ENCODE peak calls at places on chromosomes 12 and 14, in seven cellular contexts. Y is tibial artery; F is K562; L is CD8-positive, alpha-beta T cell; E is transverse colon; W is thoracic aorta; Q is tibial nerve. G is an unnamed sample.

GRCh38 chr12:87469295-87469694 is 559.9 kb downstream of the C12orf50 start:
- DNase-seq in Y (no peak), F (no peak), L (no peak), E (no peak), W (no peak), Q (no peak), G (no peak)

GRCh38 chr12:8912910-8913309 is 1.4 kb upstream of the PHC1 start:
- DNase-seq in Y (no peak), F (peak; percentile 20), L (no peak), E (no peak), W (no peak), Q (no peak), G (no peak)

GRCh38 chr12:108815875-108816594 is 41.3 kb downstream of the SSH1 start:
- DNase-seq in Y (no peak), F (no peak), L (no peak), E (no peak), W (no peak), Q (no peak), G (no peak)

GRCh38 chr12:109879332-109880048 is 851 bp downstream of the GLTP start:
- DNase-seq in Y (no peak), F (no peak), L (no peak), E (no peak), W (no peak), Q (no peak), G (no peak)

GRCh38 chr12:100974747-100975146 is 180.2 kb downstream of the ANO4 start:
- DNase-seq in Y (no peak), F (no peak), L (no peak), E (no peak), W (no peak), Q (no peak), G (no peak)

GRCh38 chr14:32332415-32333116 is 3.5 kb downstream of the AKAP6 start:
- DNase-seq in Y (no peak), F (no peak), L (no peak), E (no peak), W (no peak), Q (no peak), G (no peak)

GRCh38 chr14:91945776-91946305 is 1.7 kb downstream of the FBLN5 start:
- DNase-seq in Y (no peak), F (no peak), L (no peak), E (no peak), W (no peak), Q (no peak), G (no peak)

GRCh38 chr14:102751088-102751487 is 26.2 kb upstream of the TRAF3 start:
- DNase-seq in Y (no peak), F (no peak), L (no peak), E (no peak), W (no peak), Q (no peak), G (no peak)

GRCh38 chr12:64010069-64010686 is 165.7 kb downstream of the SRGAP1 start:
- DNase-seq in Y (no peak), F (no peak), L (no peak), E (no peak), W (no peak), Q (no peak), G (no peak)

GRCh38 chr12:128178551-128178950 is 88.4 kb upstream of the TMEM132C start:
- DNase-seq in Y (no peak), F (no peak), L (no peak), E (no peak), W (no peak), Q (no peak), G (no peak)

GRCh38 chr12:33480366-33480765 is 40.7 kb upstream of the SYT10 start:
- DNase-seq in Y (no peak), F (no peak), L (no peak), E (no peak), W (no peak), Q (no peak), G (no peak)

GRCh38 chr14:95300697-95301526 is 18.8 kb downstream of the CLMN start:
- DNase-seq in Y (no peak), F (no peak), L (no peak), E (no peak), W (no peak), Q (no peak), G (no peak)

GRCh38 chr14:65255583-65256443 is 153.5 kb upstream of the MAX start:
- DNase-seq in Y (no peak), F (no peak), L (no peak), E (peak; percentile 88), W (no peak), Q (no peak), G (no peak)

GRCh38 chr12:38850463-38850862 is 54.9 kb downstream of the CPNE8 start:
- DNase-seq in Y (no peak), F (no peak), L (no peak), E (no peak), W (no peak), Q (no peak), G (no peak)

GRCh38 chr14:102986810-102987579 is 64.5 kb downstream of the AMN start:
- DNase-seq in Y (no peak), F (no peak), L (no peak), E (no peak), W (no peak), Q (no peak), G (no peak)

GRCh38 chr12:117485984-117486839 is 124.8 kb upstream of the NOS1 start:
- DNase-seq in Y (no peak), F (no peak), L (no peak), E (no peak), W (no peak), Q (no peak), G (no peak)

DNA sequence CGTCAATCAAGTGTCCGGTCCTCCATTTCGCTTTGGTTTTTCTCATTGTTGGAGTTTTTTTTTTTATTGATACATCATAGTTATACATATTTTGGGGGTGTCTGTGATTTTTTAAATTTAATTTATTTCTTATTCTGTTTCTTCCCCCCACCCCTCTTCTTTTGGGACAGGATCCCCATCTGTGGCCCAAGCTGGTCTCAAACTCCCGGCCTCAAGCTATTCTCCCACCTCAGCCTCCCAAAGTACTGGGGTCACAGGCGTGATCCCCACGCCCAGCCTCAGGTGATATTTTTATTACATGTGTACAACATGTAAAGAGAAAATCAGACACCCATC is 51.3 kb upstream of the ZFP36L1 start:
- DNase-seq in Y (no peak), F (no peak), L (no peak), E (no peak), W (no peak), Q (no peak), G (no peak)
- H3K4me3 ChIP-seq in Y (no peak overlapping the region), F (peak overlapping the region; percentile 27), L (no peak overlapping the region), E (no peak overlapping the region), W (no peak overlapping the region), Q (no peak overlapping the region), G (peak overlapping the region; percentile 38)

GRCh38 chr14:52609445-52610044 is 56.9 kb downstream of the GPR137C start:
- DNase-seq in Y (no peak), F (no peak), L (no peak), E (no peak), W (no peak), Q (no peak), G (no peak)

GRCh38 chr14:52610187-52610586 is 57.6 kb downstream of the GPR137C start:
- DNase-seq in Y (no peak), F (no peak), L (no peak), E (no peak), W (no peak), Q (no peak), G (no peak)

GRCh38 chr14:52602131-52602530 is 49.5 kb downstream of the GPR137C start:
- DNase-seq in Y (no peak), F (no peak), L (no peak), E (no peak), W (no peak), Q (no peak), G (no peak)

GRCh38 chr14:52607061-52607460 is 54.4 kb downstream of the GPR137C start:
- DNase-seq in Y (no peak), F (no peak), L (no peak), E (no peak), W (no peak), Q (no peak), G (no peak)
- H3K36me3 ChIP-seq in Y (no peaks in the 10 kb centered on the region), F (no peaks in the 10 kb centered on the region), L (no peaks in the 10 kb centered on the region), E (no peaks in the 10 kb centered on the region), W (no peaks in the 10 kb centered on the region), Q (no peaks in the 10 kb centered on the region), G (no peaks in the 10 kb centered on the region)

GRCh38 chr14:54572316-54572715 is 5.4 kb downstream of the SAMD4A start:
- DNase-seq in Y (no peak), F (peak; percentile 41), L (no peak), E (no peak), W (no peak), Q (no peak), G (peak; percentile 67)

GRCh38 chr14:54568821-54569591 is 2.1 kb downstream of the SAMD4A start:
- DNase-seq in Y (peak; percentile 32), F (no peak), L (no peak), E (peak; percentile 15), W (no peak), Q (no peak), G (peak; percentile 35)

GRCh38 chr14:54567634-54568561 is 970 bp downstream of the SAMD4A start:
- DNase-seq in Y (peak; percentile 59), F (peak; percentile 18), L (peak; percentile 18), E (peak; percentile 49), W (no peak), Q (peak; percentile 17), G (peak; percentile 75)

GRCh38 chr14:54570651-54571415 is 3.9 kb downstream of the SAMD4A start:
- DNase-seq in Y (no peak), F (no peak), L (no peak), E (no peak), W (no peak), Q (no peak), G (peak; percentile 57)

DNA sequence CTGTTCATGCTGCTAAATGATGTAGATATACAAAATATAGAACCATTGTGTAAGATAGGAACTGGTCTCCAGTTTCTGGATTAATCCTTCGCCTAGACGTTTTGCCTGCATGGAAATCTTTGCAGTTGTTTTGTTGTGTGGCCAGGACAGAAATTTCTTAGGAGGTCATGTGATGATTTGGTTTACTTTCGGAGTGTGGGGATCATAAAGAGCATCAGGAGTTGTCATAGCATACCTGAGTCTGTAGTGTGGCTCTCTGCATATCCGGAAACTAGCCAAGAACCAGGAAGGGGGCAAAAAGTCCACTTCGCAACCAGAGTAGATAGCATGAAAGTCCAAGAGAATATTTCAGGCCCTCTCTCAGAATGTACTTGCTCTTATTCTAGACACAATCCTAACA is 3.1 kb downstream of the SAMD4A start:
- DNase-seq in Y (no peak), F (no peak), L (no peak), E (no peak), W (no peak), Q (no peak), G (no peak)
- H3K27ac ChIP-seq in Y (peak overlapping the region; percentile 25), F (no peak overlapping the region), L (no peak overlapping the region), E (peak overlapping the region; percentile 98), W (peak overlapping the region; percentile 99), Q (peak overlapping the region; percentile 16), G (no peak overlapping the region)

GRCh38 chr14:94043756-94044475 is 17.8 kb downstream of the OTUB2 start:
- DNase-seq in Y (no peak), F (no peak), L (no peak), E (no peak), W (no peak), Q (no peak), G (no peak)

GRCh38 chr14:94045563-94046345 is 19.6 kb downstream of the OTUB2 start:
- DNase-seq in Y (no peak), F (no peak), L (no peak), E (peak; percentile 3), W (no peak), Q (no peak), G (no peak)

GRCh38 chr14:94043111-94043755 is 17.1 kb downstream of the OTUB2 start:
- DNase-seq in Y (no peak), F (no peak), L (no peak), E (no peak), W (no peak), Q (no peak), G (no peak)

GRCh38 chr14:94045101-94045500 is 19.0 kb downstream of the OTUB2 start:
- DNase-seq in Y (no peak), F (no peak), L (no peak), E (no peak), W (no peak), Q (no peak), G (no peak)

GRCh38 chr14:94044476-94045091 is 18.4 kb downstream of the OTUB2 start:
- DNase-seq in Y (no peak), F (no peak), L (no peak), E (peak; percentile 2), W (no peak), Q (no peak), G (no peak)
- H3K4me3 ChIP-seq in Y (no peak overlapping the region), F (no peak overlapping the region), L (no peak overlapping the region), E (no peak overlapping the region), W (no peak overlapping the region), Q (no peak overlapping the region), G (no peak overlapping the region)